ENCODE peak calls at places on chromosomes 11 and 22, in six cellular contexts. O is NCI-H1417; G is CD4-positive, alpha-beta T cell; U is fibroblast of the aortic adventitia; T is amniotic epithelial cell; E is endothelial cell. H is an unnamed sample.

GRCh38 chr22:44049369-44050231 is 25.5 kb downstream of the PARVB start:
- DNase-seq in O (no peak), G (no peak), U (no peak), T (no peak), E (no peak), H (no peak)

GRCh38 chr22:37999640-38000272 is 15.4 kb upstream of the SOX10 start:
- DNase-seq in O (peak; percentile 37), G (no peak), U (peak; percentile 42), T (peak; percentile 45), E (no peak), H (no peak)

GRCh38 chr11:122235615-122236014 is 119.6 kb upstream of the BLID start:
- DNase-seq in O (peak; percentile 63), G (no peak), U (peak; percentile 97), T (peak; percentile 97), E (no peak), H (no peak)

GRCh38 chr11:22165799-22166548 is 26.9 kb upstream of the ANO5 start:
- DNase-seq in O (no peak), G (no peak), U (no peak), T (no peak), E (no peak), H (no peak)

GRCh38 chr11:64355078-64355940 is 3.7 kb upstream of the RPS6KA4 start:
- DNase-seq in O (peak; percentile 88), G (no peak), U (peak; percentile 77), T (peak; percentile 67), E (peak; percentile 78), H (peak; percentile 97)

GRCh38 chr22:23243006-23243573 is 62.8 kb downstream of the BCR start:
- DNase-seq in O (no peak), G (peak; percentile 64), U (no peak), T (no peak), E (no peak), H (no peak)

GRCh38 chr11:62889484-62890437 is 9.1 kb downstream of the SLC3A2 start:
- DNase-seq in O (peak; percentile 36), G (no peak), U (peak; percentile 51), T (peak; percentile 97), E (no peak), H (peak; percentile 73)

GRCh38 chr22:19082793-19083192 is 39.4 kb downstream of the DGCR2 start:
- DNase-seq in O (no peak), G (no peak), U (no peak), T (no peak), E (no peak), H (no peak)

GRCh38 chr11:130814440-130815073 is 101.7 kb downstream of the SNX19 start:
- DNase-seq in O (no peak), G (no peak), U (no peak), T (peak; percentile 81), E (no peak), H (no peak)

GRCh38 chr11:110297082-110297725 is 790 bp upstream of the RDX start:
- DNase-seq in O (peak; percentile 56), G (no peak), U (peak; percentile 11), T (peak; percentile 24), E (no peak), H (peak; percentile 42)

GRCh38 chr11:125494987-125495725 is 909 bp downstream of the FEZ1 start:
- DNase-seq in O (peak; percentile 36), G (no peak), U (peak; percentile 52), T (peak; percentile 6), E (peak; percentile 48), H (no peak)

GRCh38 chr22:40199852-40200251 is 22.1 kb downstream of the TNRC6B start:
- DNase-seq in O (no peak), G (no peak), U (no peak), T (no peak), E (no peak), H (no peak)

GRCh38 chr11:73271936-73272679 is at the start of gene P2RY6:
- DNase-seq in O (peak; percentile 57), G (no peak), U (peak; percentile 34), T (peak; percentile 64), E (no peak), H (peak; percentile 68)

GRCh38 chr11:7518811-7519562 is 5.2 kb downstream of the PPFIBP2 start:
- DNase-seq in O (no peak), G (no peak), U (no peak), T (no peak), E (no peak), H (no peak)

GRCh38 chr11:89136606-89137005 is 41.1 kb upstream of the TYR start:
- DNase-seq in O (no peak), G (no peak), U (no peak), T (no peak), E (no peak), H (no peak)

GRCh38 chr11:133162228-133162627 is 370.1 kb downstream of the OPCML start:
- DNase-seq in O (no peak), G (no peak), U (no peak), T (no peak), E (no peak), H (no peak)

GRCh38 chr22:22156716-22157499 is 87.7 kb upstream of the VPREB1 start:
- DNase-seq in O (peak; percentile 86), G (peak; percentile 42), U (peak; percentile 80), T (peak; percentile 68), E (peak; percentile 57), H (peak; percentile 48)

GRCh38 chr11:66845876-66846212 is 2.6 kb downstream of the RCE1 start:
- DNase-seq in O (no peak), G (no peak), U (no peak), T (no peak), E (no peak), H (peak; percentile 72)

GRCh38 chr11:119615879-119616190 is 113.2 kb downstream of the NECTIN1 start:
- DNase-seq in O (no peak), G (no peak), U (no peak), T (no peak), E (no peak), H (no peak)

GRCh38 chr11:10272132-10272531 is 21.9 kb downstream of the SBF2 start:
- DNase-seq in O (no peak), G (no peak), U (no peak), T (peak; percentile 75), E (no peak), H (no peak)

GRCh38 chr11:95451682-95452081 is 220.7 kb upstream of the SESN3 start:
- DNase-seq in O (no peak), G (no peak), U (peak; percentile 98), T (peak; percentile 74), E (no peak), H (no peak)

GRCh38 chr11:59029490-59029889 is 56.6 kb upstream of the GLYATL1B start:
- DNase-seq in O (no peak), G (no peak), U (no peak), T (no peak), E (no peak), H (no peak)

GRCh38 chr11:107695446-107695845 is 16.4 kb downstream of the SLN start:
- DNase-seq in O (no peak), G (no peak), U (peak; percentile 14), T (no peak), E (no peak), H (no peak)

GRCh38 chr11:134980819-134981710 is 569.0 kb upstream of the B3GAT1 start:
- DNase-seq in O (no peak), G (no peak), U (no peak), T (no peak), E (no peak), H (no peak)

GRCh38 chr22:38736257-38736570 is 19.6 kb downstream of the SUN2 start:
- DNase-seq in O (no peak), G (no peak), U (no peak), T (no peak), E (no peak), H (no peak)

GRCh38 chr11:5151713-5152153 is 2.8 kb downstream of the OR52A1 start:
- DNase-seq in O (no peak), G (no peak), U (no peak), T (no peak), E (no peak), H (no peak)

GRCh38 chr11:78208257-78209165 is 19.8 kb downstream of the USP35 start:
- DNase-seq in O (no peak), G (no peak), U (no peak), T (peak; percentile 90), E (no peak), H (no peak)

H was measured in HuH-7.5.